ENCODE peak calls at places on chromosome 10, in eight cellular contexts. Y is MV-4-11, R is fibroblast of the aortic adventitia, T is fibroblast of lung, A is esophagus muscularis mucosa, U is M059J, K is hypothalamus, X is dermis microvascular lymphatic vessel endothelial cell. Q is an unnamed sample.

GRCh38 chr10:63720689-63721088 is 199.5 kb downstream of the REEP3 start:
- DNase-seq in Y (no peak), R (no peak), T (no peak), A (no peak), U (no peak), K (no peak), X (no peak), Q (no peak)

GRCh38 chr10:3897156-3897555 is 112.1 kb upstream of the KLF6 start:
- DNase-seq in Y (no peak), R (peak; percentile 60), T (peak; percentile 72), A (no peak), U (peak; percentile 52), K (no peak), X (peak; percentile 86), Q (no peak)

GRCh38 chr10:15784237-15784636 is 64.5 kb upstream of the ITGA8 start:
- DNase-seq in Y (no peak), R (no peak), T (no peak), A (no peak), U (no peak), K (no peak), X (no peak), Q (no peak)

GRCh38 chr10:123847686-123848432 is 43.7 kb downstream of the CPXM2 start:
- DNase-seq in Y (no peak), R (peak; percentile 76), T (no peak), A (peak; percentile 26), U (no peak), K (no peak), X (no peak), Q (no peak)

GRCh38 chr10:16756561-16757221 is 60.5 kb downstream of the RSU1 start:
- DNase-seq in Y (no peak), R (peak; percentile 62), T (peak; percentile 79), A (peak; percentile 37), U (no peak), K (no peak), X (no peak), Q (no peak)

GRCh38 chr10:77909755-77910375 is 16.7 kb downstream of the DLG5 start:
- DNase-seq in Y (no peak), R (peak; percentile 72), T (peak; percentile 70), A (no peak), U (peak; percentile 76), K (no peak), X (peak; percentile 21), Q (no peak)

GRCh38 chr10:3421537-3422257 is 249.1 kb upstream of the PITRM1 start:
- DNase-seq in Y (no peak), R (no peak), T (no peak), A (no peak), U (no peak), K (no peak), X (no peak), Q (no peak)

GRCh38 chr10:101290415-101290814 is 61.2 kb upstream of the LBX1 start:
- DNase-seq in Y (no peak), R (no peak), T (no peak), A (no peak), U (no peak), K (no peak), X (no peak), Q (no peak)

GRCh38 chr10:33347227-33347626 is 12.8 kb upstream of the NRP1 start:
- DNase-seq in Y (no peak), R (peak; percentile 59), T (peak; percentile 28), A (no peak), U (no peak), K (no peak), X (no peak), Q (no peak)

GRCh38 chr10:77156406-77156879 is 481.2 kb downstream of the KCNMA1 start:
- DNase-seq in Y (no peak), R (peak; percentile 90), T (peak; percentile 84), A (no peak), U (peak; percentile 89), K (no peak), X (peak; percentile 78), Q (no peak)

GRCh38 chr10:123134915-123135414 is 805 bp upstream of the HMX3 start:
- DNase-seq in Y (peak; percentile 69), R (no peak), T (no peak), A (no peak), U (no peak), K (no peak), X (no peak), Q (no peak)

GRCh38 chr10:75401569-75402485 is at the start of gene ZNF503:
- DNase-seq in Y (peak; percentile 88), R (peak; percentile 98), T (peak; percentile 99), A (peak; percentile 99), U (peak; percentile 97), K (peak; percentile 71), X (peak; percentile 97), Q (peak; percentile 98)

Q was measured in KBM-7.